ENCODE peak calls at places on chromosomes 7 and 10, in eight cellular contexts. N, V, A, H, G, E, S and R are unnamed samples.

GRCh38 chr10:80136134-80136571 is 3.6 kb downstream of the PLAC9 start:
- DNase-seq in N (no peak), V (no peak), A (peak), H (no peak), G (peak), E (peak), S (peak), R (peak)

GRCh38 chr10:97356318-97356914 is 21.9 kb upstream of the FRAT2 start:
- DNase-seq in N (no peak), V (no peak), A (no peak), H (no peak), G (no peak), E (no peak), S (no peak), R (no peak)

GRCh38 chr7:130463553-130464434 is 23.0 kb upstream of the CEP41 start:
- DNase-seq in N (no peak), V (no peak), A (no peak), H (no peak), G (no peak), E (no peak), S (no peak), R (no peak)

GRCh38 chr7:5445991-5446594 is 22.5 kb upstream of the TNRC18 start:
- DNase-seq in N (no peak), V (no peak), A (no peak), H (no peak), G (no peak), E (no peak), S (no peak), R (no peak)

GRCh38 chr7:44100458-44101303 is 3.5 kb upstream of the AEBP1 start:
- DNase-seq in N (no peak), V (no peak), A (peak), H (no peak), G (peak), E (no peak), S (no peak), R (peak)

GRCh38 chr10:110870823-110871235 is 899 bp upstream of the PDCD4 start:
- DNase-seq in N (no peak), V (no peak), A (no peak), H (no peak), G (no peak), E (no peak), S (no peak), R (no peak)

GRCh38 chr7:116212859-116213258 is 2.5 kb downstream of the TES start:
- DNase-seq in N (no peak), V (no peak), A (no peak), H (no peak), G (no peak), E (no peak), S (no peak), R (no peak)

GRCh38 chr10:79072041-79072441 is 3.3 kb downstream of the ZMIZ1 start:
- DNase-seq in N (peak), V (no peak), A (no peak), H (peak), G (peak), E (no peak), S (no peak), R (no peak)

GRCh38 chr10:80484677-80485409 is 30.7 kb downstream of the TSPAN14 start:
- DNase-seq in N (no peak), V (no peak), A (no peak), H (no peak), G (no peak), E (no peak), S (peak), R (no peak)

GRCh38 chr7:73605601-73606220 is 18.6 kb downstream of the MLXIPL start:
- DNase-seq in N (no peak), V (no peak), A (no peak), H (no peak), G (no peak), E (no peak), S (no peak), R (no peak)

GRCh38 chr10:122504551-122504950 is 43.2 kb downstream of the HTRA1 start:
- DNase-seq in N (peak), V (no peak), A (peak), H (peak), G (peak), E (peak), S (no peak), R (peak)

GRCh38 chr10:18205098-18205834 is 65.0 kb downstream of the CACNB2 start:
- DNase-seq in N (no peak), V (no peak), A (no peak), H (no peak), G (peak), E (no peak), S (no peak), R (peak)

GRCh38 chr10:70378122-70378521 is 4.3 kb downstream of the LRRC20 start:
- DNase-seq in N (no peak), V (peak), A (peak), H (no peak), G (peak), E (no peak), S (no peak), R (peak)

GRCh38 chr10:72079356-72079755 is 9.0 kb downstream of the SPOCK2 start:
- DNase-seq in N (peak), V (no peak), A (no peak), H (peak), G (no peak), E (no peak), S (peak), R (no peak)